ENCODE peak calls at places on chromosomes 3 and 15, in four cellular contexts. B, F, U and O are unnamed samples.
A peak's percentile ranks its signal among the peaks of the same experiment; 100 is the strongest.

GRCh38 chr15:26805470-26805869 is 32.6 kb upstream of the GABRB3 start:
- DNase-seq in U (no peak), B (no peak), F (no peak), O (no peak)

GRCh38 chr3:41224120-41224806 is 25.0 kb downstream of the CTNNB1 start:
- DNase-seq in B (peak; percentile 87), U (no peak), F (no peak), O (no peak)

GRCh38 chr3:151501171-151501790 is 40.4 kb upstream of the IGSF10 start:
- DNase-seq in U (no peak), B (no peak), F (no peak), O (no peak)

GRCh38 chr15:25859838-25860645 is 3.1 kb downstream of the ATP10A start:
- DNase-seq in U (peak; percentile 78), B (peak; percentile 6), F (no peak), O (no peak)

GRCh38 chr3:41143421-41144031 is 55.8 kb upstream of the CTNNB1 start:
- DNase-seq in U (no peak), F (no peak), B (no peak), O (no peak)

GRCh38 chr3:9727041-9727595 is 4.4 kb upstream of the BRPF1 start:
- DNase-seq in F (no peak), U (no peak), B (no peak), O (no peak)

GRCh38 chr15:48466825-48467224 is 135.6 kb downstream of the DUT start:
- DNase-seq in F (no peak), B (no peak), U (no peak), O (no peak)

GRCh38 chr3:123652346-123652984 is 67.6 kb upstream of the HACD2 start:
- DNase-seq in U (peak; percentile 91), B (peak; percentile 75), F (peak; percentile 73), O (peak; percentile 93)

GRCh38 chr3:8990266-8991215 is 27.3 kb upstream of the RAD18 start:
- DNase-seq in U (no peak), F (peak; percentile 11), B (peak; percentile 85), O (no peak)

GRCh38 chr15:66748320-66748779 is 46.3 kb downstream of the SMAD6 start:
- DNase-seq in B (peak; percentile 83), U (no peak), F (no peak), O (no peak)

GRCh38 chr3:53837331-53837730 is 8.9 kb downstream of the CHDH start:
- DNase-seq in F (no peak), B (no peak), U (peak; percentile 50), O (peak; percentile 68)

GRCh38 chr3:11717301-11717700 is 73.6 kb upstream of the VGLL4 start:
- DNase-seq in B (peak; percentile 38), F (no peak), U (no peak), O (no peak)

GRCh38 chr15:42387603-42388002 is 28.3 kb downstream of the CAPN3 start:
- DNase-seq in B (no peak), F (no peak), U (no peak), O (no peak)

GRCh38 chr15:73950479-73951043 is 24.3 kb downstream of the LOXL1 start:
- DNase-seq in B (no peak), U (no peak), F (peak; percentile 11), O (peak; percentile 74)

GRCh38 chr3:120892921-120893320 is 15.1 kb upstream of the STXBP5L start:
- DNase-seq in F (no peak), B (no peak), U (no peak), O (no peak)

GRCh38 chr15:88035381-88035780 is 221.2 kb downstream of the NTRK3 start:
- DNase-seq in F (no peak), U (no peak), B (no peak), O (no peak)

GRCh38 chr15:101359365-101359947 is 64.4 kb upstream of the SNRPA1 start:
- DNase-seq in B (no peak), F (no peak), U (no peak), O (no peak)

GRCh38 chr3:170839518-170840100 is 30.4 kb downstream of the RPL22L1 start:
- DNase-seq in F (no peak), U (no peak), B (peak; percentile 8), O (no peak)

GRCh38 chr3:182036382-182036781 is 324.7 kb downstream of the SOX2 start:
- DNase-seq in F (no peak), U (no peak), B (no peak), O (no peak)

GRCh38 chr3:27467545-27467944 is 16.6 kb downstream of the SLC4A7 start:
- DNase-seq in U (no peak), F (peak; percentile 12), B (peak; percentile 75), O (no peak)